ENCODE peak calls at places on chromosome 9, in six cellular contexts. G, S, M, B, C and W are unnamed samples.

GRCh38 chr9:123662057-123662776 is 267.7 kb downstream of the DENND1A start:
- DNase-seq in G (no peak), S (no peak), M (no peak), B (no peak), C (no peak), W (no peak)

GRCh38 chr9:12414514-12414913 is 278.7 kb upstream of the TYRP1 start:
- DNase-seq in G (no peak), S (no peak), M (no peak), B (no peak), C (peak; percentile 15), W (no peak)

GRCh38 chr9:4596165-4596922 is 65.8 kb upstream of the PLPP6 start:
- DNase-seq in G (no peak), S (peak; percentile 14), M (no peak), B (peak; percentile 75), C (no peak), W (peak; percentile 91)

GRCh38 chr9:133658442-133659431 is 22.6 kb downstream of the DBH start:
- DNase-seq in G (peak; percentile 50), S (peak; percentile 15), M (peak; percentile 40), B (peak; percentile 60), C (peak; percentile 83), W (no peak)

GRCh38 chr9:80028501-80028900 is 456.7 kb downstream of the TLE4 start:
- DNase-seq in G (peak; percentile 30), S (no peak), M (peak; percentile 82), B (no peak), C (no peak), W (no peak)

GRCh38 chr9:127873886-127874285 is 3.6 kb downstream of the AK1 start:
- DNase-seq in G (peak; percentile 21), S (no peak), M (peak; percentile 76), B (no peak), C (no peak), W (no peak)

GRCh38 chr9:7452378-7452777 is 347.2 kb downstream of the DMAC1 start:
- DNase-seq in G (peak; percentile 72), S (no peak), M (peak; percentile 55), B (no peak), C (no peak), W (no peak)

GRCh38 chr9:134655591-134656333 is 14.2 kb downstream of the COL5A1 start:
- DNase-seq in G (no peak), S (no peak), M (no peak), B (no peak), C (no peak), W (no peak)

GRCh38 chr9:125476645-125477044 is 215.0 kb downstream of the GAPVD1 start:
- DNase-seq in G (no peak), S (no peak), M (no peak), B (no peak), C (no peak), W (no peak)

GRCh38 chr9:36625006-36625600 is 52.4 kb downstream of the MELK start:
- DNase-seq in G (peak; percentile 84), S (no peak), M (peak; percentile 93), B (no peak), C (no peak), W (no peak)

GRCh38 chr9:21989440-21990189 is 4.6 kb downstream of the CDKN2A start:
- DNase-seq in G (no peak), S (no peak), M (no peak), B (no peak), C (peak; percentile 49), W (no peak)

GRCh38 chr9:124780060-124780756 is 3.3 kb downstream of the OLFML2A start:
- DNase-seq in G (no peak), S (no peak), M (no peak), B (no peak), C (no peak), W (no peak)

GRCh38 chr9:5425006-5425628 is 12.6 kb downstream of the PLGRKT start:
- DNase-seq in G (peak; percentile 36), S (no peak), M (peak; percentile 17), B (no peak), C (peak; percentile 44), W (peak; percentile 55)

GRCh38 chr9:18907927-18908625 is 124.9 kb downstream of the SAXO1 start:
- DNase-seq in G (no peak), S (no peak), M (no peak), B (no peak), C (no peak), W (no peak)

GRCh38 chr9:93028448-93029006 is 30.0 kb upstream of the SUSD3 start:
- DNase-seq in G (no peak), S (peak; percentile 46), M (no peak), B (peak; percentile 90), C (peak; percentile 38), W (peak; percentile 91)

GRCh38 chr9:81132318-81132717 is 557.0 kb downstream of the TLE1 start:
- DNase-seq in G (no peak), S (no peak), M (no peak), B (no peak), C (no peak), W (peak; percentile 92)

GRCh38 chr9:121815556-121816448 is 164.4 kb downstream of the DAB2IP start:
- DNase-seq in G (no peak), S (no peak), M (no peak), B (no peak), C (no peak), W (no peak)

GRCh38 chr9:92671323-92671722 is 1.4 kb upstream of the IPPK start:
- DNase-seq in G (peak; percentile 81), S (no peak), M (peak; percentile 45), B (no peak), C (peak; percentile 7), W (no peak)

GRCh38 chr9:17423681-17424011 is 155.2 kb upstream of the SH3GL2 start:
- DNase-seq in G (no peak), S (no peak), M (no peak), B (no peak), C (no peak), W (no peak)

GRCh38 chr9:91033802-91034201 is 232.2 kb downstream of the SYK start:
- DNase-seq in G (no peak), S (peak; percentile 79), M (no peak), B (peak; percentile 86), C (no peak), W (peak; percentile 71)

GRCh38 chr9:113844466-113844865 is 31.6 kb upstream of the ZNF618 start:
- DNase-seq in G (peak; percentile 20), S (no peak), M (no peak), B (no peak), C (no peak), W (no peak)

GRCh38 chr9:88535932-88536324 is 950 bp downstream of the NXNL2 start:
- DNase-seq in G (peak; percentile 71), S (no peak), M (peak; percentile 41), B (no peak), C (no peak), W (no peak)

GRCh38 chr9:87711857-87712800 is 13.8 kb upstream of the CTSL start:
- DNase-seq in G (peak; percentile 90), S (no peak), M (peak; percentile 86), B (no peak), C (no peak), W (no peak)

GRCh38 chr9:76911971-76912370 is 6.1 kb upstream of the PRUNE2 start:
- DNase-seq in G (no peak), S (no peak), M (no peak), B (no peak), C (peak; percentile 17), W (no peak)

GRCh38 chr9:133787749-133788015 is 49.5 kb upstream of the SARDH start:
- DNase-seq in G (peak; percentile 30), S (peak; percentile 16), M (peak; percentile 44), B (no peak), C (no peak), W (no peak)

GRCh38 chr9:129836342-129837007 is 1.2 kb downstream of the USP20 start:
- DNase-seq in G (no peak), S (peak; percentile 60), M (no peak), B (peak; percentile 60), C (no peak), W (no peak)

GRCh38 chr9:76417394-76417793 is 23.2 kb upstream of the RFK start:
- DNase-seq in G (no peak), S (no peak), M (no peak), B (no peak), C (no peak), W (no peak)

GRCh38 chr9:36976371-36977030 is 57.6 kb downstream of the PAX5 start:
- DNase-seq in G (peak; percentile 34), S (no peak), M (no peak), B (no peak), C (no peak), W (no peak)

GRCh38 chr9:121927636-121928035 is 165.5 kb downstream of the TTLL11 start:
- DNase-seq in G (no peak), S (no peak), M (no peak), B (no peak), C (no peak), W (no peak)

GRCh38 chr9:118609355-118610044 is 759.7 kb downstream of the BRINP1 start:
- DNase-seq in G (peak; percentile 78), S (no peak), M (peak; percentile 75), B (no peak), C (no peak), W (no peak)

GRCh38 chr9:33695299-33695698 is 100.1 kb upstream of the PRSS3 start:
- DNase-seq in G (no peak), S (no peak), M (no peak), B (no peak), C (peak; percentile 56), W (no peak)

GRCh38 chr9:34072868-34073590 is 24.3 kb upstream of the UBAP2 start:
- DNase-seq in G (peak; percentile 82), S (no peak), M (peak; percentile 85), B (no peak), C (no peak), W (no peak)

GRCh38 chr9:36914212-36914577 is 119.9 kb downstream of the PAX5 start:
- DNase-seq in G (no peak), S (no peak), M (no peak), B (no peak), C (peak; percentile 45), W (no peak)

GRCh38 chr9:99474186-99474585 is 252.1 kb downstream of the SEC61B start:
- DNase-seq in G (peak; percentile 70), S (no peak), M (peak; percentile 55), B (no peak), C (no peak), W (no peak)